ENCODE peak calls at places on chromosomes 16 and 17, in six cellular contexts. A is NCI-H1092, Y is IMR-90, J is KG1, E is natural killer cell, G is posterior vena cava. S is an unnamed sample.

GRCh38 chr16:48704710-48705109 is 94.7 kb upstream of the N4BP1 start:
- DNase-seq in A (no peak), Y (no peak), J (no peak), E (no peak), G (no peak), S (no peak)

GRCh38 chr16:48525201-48526057 is 84.6 kb downstream of the N4BP1 start:
- DNase-seq in A (no peak), Y (no peak), J (no peak), E (no peak), G (peak), S (no peak)

GRCh38 chr17:74601944-74602572 is 10.0 kb upstream of the CD300LD start:
- DNase-seq in A (peak), Y (peak), J (no peak), E (no peak), G (peak), S (no peak)

GRCh38 chr16:67423634-67424575 is 7.0 kb upstream of the HSD11B2 start:
- DNase-seq in A (no peak), Y (no peak), J (no peak), E (no peak), G (no peak), S (no peak)

GRCh38 chr17:18158022-18158600 is 25.5 kb upstream of the ALKBH5 start:
- DNase-seq in A (no peak), Y (peak), J (no peak), E (peak), G (peak), S (peak)

GRCh38 chr16:68760671-68761275 is 23.7 kb downstream of the CDH1 start:
- DNase-seq in A (no peak), Y (peak), J (no peak), E (no peak), G (no peak), S (no peak)

GRCh38 chr17:82245144-82246039 is 16.6 kb downstream of the SLC16A3 start:
- DNase-seq in A (no peak), Y (no peak), J (no peak), E (no peak), G (no peak), S (no peak)

GRCh38 chr17:35543856-35544255 is 6.4 kb upstream of the SLFN12L start:
- DNase-seq in A (no peak), Y (peak), J (no peak), E (no peak), G (no peak), S (no peak)

GRCh38 chr17:57869599-57870282 is 19.9 kb upstream of the MRPS23 start:
- DNase-seq in A (no peak), Y (peak), J (no peak), E (no peak), G (no peak), S (no peak)

GRCh38 chr17:82358467-82359350 is at the start of gene TEX19:
- DNase-seq in A (no peak), Y (no peak), J (no peak), E (no peak), G (no peak), S (no peak)

GRCh38 chr17:48593126-48593829 is at the start of gene HOXB5:
- DNase-seq in A (peak), Y (peak), J (no peak), E (no peak), G (no peak), S (no peak)

GRCh38 chr16:84700518-84701277 is 898 bp downstream of the USP10 start:
- DNase-seq in A (no peak), Y (peak), J (no peak), E (no peak), G (no peak), S (no peak)

GRCh38 chr17:78174870-78175642 is 6.7 kb downstream of the SYNGR2 start:
- DNase-seq in A (peak), Y (no peak), J (no peak), E (no peak), G (no peak), S (peak)

GRCh38 chr17:78716814-78717393 is 65.2 kb downstream of the CYTH1 start:
- DNase-seq in A (peak), Y (peak), J (no peak), E (no peak), G (no peak), S (peak)

GRCh38 chr16:83762141-83763024 is 45.4 kb upstream of the HSBP1 start:
- DNase-seq in A (peak), Y (no peak), J (no peak), E (no peak), G (no peak), S (no peak)

GRCh38 chr17:79187186-79187585 is 112.6 kb downstream of the ENGASE start:
- DNase-seq in A (no peak), Y (no peak), J (no peak), E (no peak), G (no peak), S (no peak)

GRCh38 chr16:58658796-58659211 is 25.8 kb downstream of the SLC38A7 start:
- DNase-seq in A (no peak), Y (peak), J (no peak), E (no peak), G (no peak), S (no peak)

GRCh38 chr17:64377769-64378282 is 12.8 kb downstream of the PECAM1 start:
- DNase-seq in A (no peak), Y (peak), J (no peak), E (no peak), G (peak), S (no peak)

GRCh38 chr17:37614391-37614790 is 5.2 kb upstream of the SYNRG start:
- DNase-seq in A (no peak), Y (peak), J (no peak), E (no peak), G (no peak), S (no peak)

GRCh38 chr17:15651001-15651582 is 31.6 kb upstream of the FBXW10B start:
- DNase-seq in A (peak), Y (no peak), J (no peak), E (no peak), G (no peak), S (peak)

GRCh38 chr17:40035162-40035559 is 19.0 kb downstream of the MED24 start:
- DNase-seq in A (no peak), Y (peak), J (no peak), E (no peak), G (no peak), S (peak)

GRCh38 chr17:76737082-76737675 is at the start of gene SRSF2:
- DNase-seq in A (peak), Y (peak), J (peak), E (peak), G (peak), S (peak)

GRCh38 chr17:80622170-80622466 is 77.5 kb downstream of the RPTOR start:
- DNase-seq in A (no peak), Y (no peak), J (no peak), E (no peak), G (no peak), S (no peak)

GRCh38 chr16:88846088-88846487 is 10.7 kb downstream of the GALNS start:
- DNase-seq in A (no peak), Y (peak), J (no peak), E (no peak), G (no peak), S (no peak)

GRCh38 chr16:67454852-67455251 is 23.9 kb downstream of the HSD11B2 start:
- DNase-seq in A (no peak), Y (no peak), J (no peak), E (no peak), G (no peak), S (no peak)

GRCh38 chr17:65547253-65547670 is 14.2 kb downstream of the AXIN2 start:
- DNase-seq in A (no peak), Y (peak), J (no peak), E (no peak), G (peak), S (peak)

GRCh38 chr16:86761117-86761971 is 183.0 kb downstream of the FOXL1 start:
- DNase-seq in A (no peak), Y (peak), J (no peak), E (peak), G (peak), S (peak)

GRCh38 chr16:15707332-15707731 is 57.3 kb downstream of the NDE1 start:
- DNase-seq in A (no peak), Y (no peak), J (no peak), E (no peak), G (no peak), S (no peak)

GRCh38 chr17:78112508-78113471 is 15.8 kb downstream of the TMC6 start:
- DNase-seq in A (no peak), Y (peak), J (peak), E (peak), G (peak), S (peak)

GRCh38 chr17:56185491-56185890 is 32.2 kb downstream of the ANKFN1 start:
- DNase-seq in A (no peak), Y (peak), J (no peak), E (no peak), G (no peak), S (no peak)

GRCh38 chr17:74343526-74344284 is 17.7 kb downstream of the KIF19 start:
- DNase-seq in A (no peak), Y (no peak), J (no peak), E (no peak), G (no peak), S (no peak)

GRCh38 chr16:75624921-75625334 is 1.8 kb upstream of the ADAT1 start:
- DNase-seq in A (no peak), Y (peak), J (no peak), E (no peak), G (no peak), S (no peak)

GRCh38 chr17:49157784-49158183 is 25.2 kb downstream of the B4GALNT2 start:
- DNase-seq in A (no peak), Y (peak), J (no peak), E (no peak), G (no peak), S (no peak)

GRCh38 chr17:74303300-74303699 is 22.7 kb upstream of the KIF19 start:
- DNase-seq in A (no peak), Y (no peak), J (no peak), E (no peak), G (no peak), S (no peak)

S was measured in mucosa of descending colon.